ENCODE peak calls at places on chromosomes 12 and 14, in eight cellular contexts. Q is upper lobe of left lung; L is lung; R is cardiac muscle cell; K is dorsolateral prefrontal cortex; G is AG10803; C is CD4-positive, alpha-beta T cell; P is WERI-Rb-1. N is an unnamed sample.

GRCh38 chr12:83461326-83461985 is 774.8 kb downstream of the TMTC2 start:
- DNase-seq in Q (no peak), L (no peak), R (no peak), K (no peak), G (no peak), C (no peak), P (no peak), N (no peak)

GRCh38 chr14:50397461-50398196 is 948 bp upstream of the CDKL1 start:
- DNase-seq in Q (peak), L (no peak), R (no peak), K (peak), G (peak), C (no peak), P (no peak), N (no peak)

GRCh38 chr12:127334924-127335644 is 931.9 kb upstream of the TMEM132C start:
- DNase-seq in Q (no peak), L (no peak), R (no peak), K (no peak), G (no peak), C (no peak), P (no peak), N (no peak)

GRCh38 chr12:121576851-121577391 is 3.9 kb downstream of the KDM2B start:
- DNase-seq in Q (no peak), L (no peak), R (peak), K (no peak), G (peak), C (no peak), P (peak), N (no peak)

GRCh38 chr12:89181271-89181920 is 170.9 kb downstream of the DUSP6 start:
- DNase-seq in Q (no peak), L (no peak), R (peak), K (no peak), G (peak), C (no peak), P (no peak), N (no peak)

GRCh38 chr14:68897559-68898160 is 81.4 kb downstream of the ACTN1 start:
- DNase-seq in Q (no peak), L (no peak), R (no peak), K (no peak), G (no peak), C (no peak), P (no peak), N (peak)

GRCh38 chr12:3168775-3169221 is 91.6 kb downstream of the TSPAN9 start:
- DNase-seq in Q (no peak), L (no peak), R (peak), K (peak), G (peak), C (no peak), P (peak), N (no peak)

GRCh38 chr12:124713041-124713435 is 145.6 kb upstream of the NCOR2 start:
- DNase-seq in Q (peak), L (peak), R (peak), K (no peak), G (no peak), C (no peak), P (no peak), N (no peak)

GRCh38 chr14:36317650-36318049 is 2.8 kb downstream of the MBIP start:
- DNase-seq in Q (no peak), L (no peak), R (no peak), K (no peak), G (no peak), C (no peak), P (no peak), N (no peak)

GRCh38 chr12:6608592-6609311 is 1.6 kb upstream of the CHD4 start:
- DNase-seq in Q (no peak), L (no peak), R (peak), K (no peak), G (no peak), C (peak), P (peak), N (no peak)

GRCh38 chr14:58824106-58824505 is 186.3 kb downstream of the DACT1 start:
- DNase-seq in Q (no peak), L (no peak), R (no peak), K (no peak), G (peak), C (no peak), P (no peak), N (no peak)

GRCh38 chr12:123398177-123398916 is 14.4 kb downstream of the KMT5A start:
- DNase-seq in Q (no peak), L (peak), R (peak), K (no peak), G (peak), C (no peak), P (no peak), N (no peak)

GRCh38 chr14:55366271-55366670 is 45.4 kb downstream of the ATG14 start:
- DNase-seq in Q (no peak), L (no peak), R (no peak), K (no peak), G (peak), C (no peak), P (no peak), N (no peak)

GRCh38 chr12:6438345-6438744 is 6.4 kb upstream of the CD27 start:
- DNase-seq in Q (no peak), L (no peak), R (no peak), K (no peak), G (no peak), C (no peak), P (no peak), N (no peak)

GRCh38 chr14:64541261-64541970 is 875 bp downstream of the HSPA2 start:
- DNase-seq in Q (no peak), L (no peak), R (no peak), K (no peak), G (peak), C (no peak), P (no peak), N (no peak)

GRCh38 chr12:132194556-132194955 is 50.3 kb downstream of the NOC4L start:
- DNase-seq in Q (no peak), L (no peak), R (no peak), K (no peak), G (no peak), C (no peak), P (no peak), N (no peak)

GRCh38 chr14:105211758-105212089 is 30.6 kb upstream of the NUDT14 start:
- DNase-seq in Q (no peak), L (no peak), R (no peak), K (no peak), G (no peak), C (no peak), P (no peak), N (no peak)

GRCh38 chr14:64955297-64955696 is 12.8 kb upstream of the GPX2 start:
- DNase-seq in Q (no peak), L (no peak), R (no peak), K (no peak), G (no peak), C (no peak), P (no peak), N (no peak)

GRCh38 chr12:101127521-101128219 is 82.4 kb downstream of the SLC5A8 start:
- DNase-seq in Q (no peak), L (no peak), R (peak), K (no peak), G (peak), C (no peak), P (no peak), N (no peak)

GRCh38 chr14:71574976-71575375 is 357.3 kb upstream of the RGS6 start:
- DNase-seq in Q (no peak), L (no peak), R (peak), K (no peak), G (peak), C (no peak), P (no peak), N (no peak)

GRCh38 chr12:3614806-3615466 is 123.9 kb downstream of the PRMT8 start:
- DNase-seq in Q (no peak), L (no peak), R (no peak), K (peak), G (no peak), C (no peak), P (peak), N (no peak)

GRCh38 chr12:113537751-113538087 is 66.0 kb upstream of the LHX5 start:
- DNase-seq in Q (no peak), L (no peak), R (no peak), K (no peak), G (no peak), C (no peak), P (no peak), N (no peak)

GRCh38 chr14:105316968-105317498 is 2.5 kb downstream of the PACS2 start:
- DNase-seq in Q (no peak), L (no peak), R (no peak), K (no peak), G (peak), C (no peak), P (no peak), N (no peak)

GRCh38 chr12:13913371-13913770 is 68.0 kb downstream of the GRIN2B start:
- DNase-seq in Q (no peak), L (no peak), R (no peak), K (no peak), G (no peak), C (no peak), P (no peak), N (no peak)

GRCh38 chr14:66662374-66662773 is 154.4 kb downstream of the GPHN start:
- DNase-seq in Q (no peak), L (no peak), R (peak), K (no peak), G (no peak), C (no peak), P (no peak), N (no peak)

GRCh38 chr12:80041071-80041470 is 58.3 kb upstream of the OTOGL start:
- DNase-seq in Q (no peak), L (no peak), R (no peak), K (no peak), G (no peak), C (no peak), P (peak), N (no peak)

GRCh38 chr12:58491296-58491695 is 429.0 kb downstream of the LRIG3 start:
- DNase-seq in Q (no peak), L (no peak), R (no peak), K (no peak), G (peak), C (no peak), P (no peak), N (no peak)

GRCh38 chr14:68358978-68359861 is 433.6 kb downstream of the ZFP36L1 start:
- DNase-seq in Q (no peak), L (no peak), R (no peak), K (no peak), G (no peak), C (no peak), P (no peak), N (no peak)

GRCh38 chr14:92659765-92660561 is 88.5 kb downstream of the LGMN start:
- DNase-seq in Q (peak), L (peak), R (peak), K (no peak), G (peak), C (no peak), P (peak), N (no peak)

DNA sequence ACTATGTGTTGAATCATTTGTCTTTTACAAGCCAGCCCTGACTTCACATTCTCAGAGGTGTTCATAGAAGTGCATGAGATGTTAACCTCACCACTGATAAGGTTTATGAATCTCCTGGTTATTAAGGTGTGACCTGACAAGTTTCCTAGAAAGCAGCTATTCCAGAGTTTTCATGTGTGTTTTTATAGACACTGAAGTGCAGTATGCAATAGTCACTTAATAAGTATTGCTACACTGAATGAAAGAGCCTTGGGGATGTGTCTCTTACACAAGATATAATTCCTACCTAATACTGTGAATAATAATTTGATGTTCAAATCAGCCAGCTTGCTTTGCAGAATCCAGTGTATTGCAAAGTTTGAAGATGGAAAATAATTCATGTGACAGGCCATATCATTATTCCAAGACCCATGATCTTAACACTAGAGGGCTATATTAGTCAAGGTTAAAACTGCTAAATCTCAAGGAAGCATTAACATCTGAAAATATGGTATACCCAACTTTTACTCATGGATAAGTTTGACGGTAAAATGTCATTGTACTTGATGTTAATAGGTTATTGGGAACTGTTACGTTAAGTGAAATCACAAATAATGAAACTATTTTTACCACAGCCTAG is 13.0 kb downstream of the SLC25A3 start:
- DNase-seq in Q (no peak), L (no peak), R (peak), K (no peak), G (no peak), C (no peak), P (no peak), N (no peak)
- TF ChIP-seq CTCF in Q (no peak), L (no peak), R (peak), K (no peak), G (no peak), C (no peak), P (no peak), N (no peak)

GRCh38 chr12:17928708-17929366 is 161.2 kb downstream of the RERGL start:
- DNase-seq in Q (no peak), L (no peak), R (peak), K (no peak), G (peak), C (no peak), P (no peak), N (no peak)
- TF ChIP-seq CTCF in Q (no peak), L (no peak), R (no peak), K (no peak), G (peak), C (no peak), P (no peak), N (no peak)

GRCh38 chr14:31418440-31418839 is 1.9 kb downstream of the HEATR5A start:
- DNase-seq in Q (no peak), L (no peak), R (no peak), K (no peak), G (no peak), C (no peak), P (no peak), N (no peak)

GRCh38 chr14:31420013-31420318 is 384 bp downstream of the HEATR5A start:
- DNase-seq in Q (peak), L (peak), R (no peak), K (no peak), G (no peak), C (no peak), P (peak), N (peak)

GRCh38 chr14:31421200-31421599 is 850 bp upstream of the HEATR5A start:
- DNase-seq in Q (no peak), L (no peak), R (no peak), K (no peak), G (no peak), C (no peak), P (no peak), N (no peak)

GRCh38 chr14:31419179-31420012 is 954 bp downstream of the HEATR5A start:
- DNase-seq in Q (no peak), L (no peak), R (peak), K (no peak), G (peak), C (no peak), P (no peak), N (no peak)

DNA sequence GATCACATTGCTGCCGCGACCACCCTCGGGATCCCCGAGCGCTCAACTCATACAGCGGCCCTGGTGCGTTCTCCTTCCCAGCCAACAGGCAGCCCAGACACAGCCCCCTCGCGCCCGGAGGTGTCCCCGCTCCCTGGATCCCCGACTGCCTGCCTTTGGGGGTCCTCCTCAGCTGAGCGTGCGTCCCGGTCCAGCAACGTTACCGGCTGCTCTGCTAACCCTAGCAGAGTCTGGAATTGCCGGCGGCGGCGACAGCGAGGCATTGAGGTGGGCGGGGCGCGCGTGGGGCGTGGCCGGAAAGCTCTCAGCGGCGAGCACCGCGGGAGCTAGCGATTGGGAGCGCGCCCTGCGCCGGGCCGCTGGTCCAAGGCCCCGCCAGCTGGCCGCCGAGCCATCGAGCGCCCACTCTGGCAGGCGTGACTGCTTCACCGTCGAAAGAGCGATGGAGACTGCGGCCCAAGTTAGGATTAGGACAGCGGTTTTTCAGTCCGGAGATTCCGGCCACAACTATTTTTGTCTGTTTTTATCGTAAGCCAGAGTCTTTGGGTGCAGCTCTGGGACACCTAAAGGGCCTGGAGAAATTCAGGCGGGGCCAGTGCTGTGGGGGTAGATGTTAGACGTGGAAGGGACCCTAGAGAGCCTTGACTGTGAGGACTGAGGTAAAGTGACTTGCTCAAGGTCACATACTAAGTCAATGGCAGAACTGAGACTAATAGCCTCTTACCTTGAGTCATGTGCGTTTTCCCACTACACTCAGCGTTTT is at the start of gene HEATR5A:
- DNase-seq in Q (peak), L (peak), R (peak), K (peak), G (peak), C (peak), P (peak), N (peak)
- TF ChIP-seq CTCF in Q (peak), L (peak), R (peak), K (peak), G (peak), C (peak), P (peak), N (no peak)

GRCh38 chr12:105348142-105348541 is 17.7 kb downstream of the C12orf75 start:
- DNase-seq in Q (no peak), L (no peak), R (no peak), K (no peak), G (no peak), C (no peak), P (no peak), N (no peak)

GRCh38 chr12:105347486-105347885 is 17.0 kb downstream of the C12orf75 start:
- DNase-seq in Q (no peak), L (no peak), R (no peak), K (no peak), G (no peak), C (no peak), P (peak), N (no peak)

GRCh38 chr12:105352049-105352448 is 21.6 kb downstream of the C12orf75 start:
- DNase-seq in Q (no peak), L (no peak), R (no peak), K (no peak), G (no peak), C (no peak), P (no peak), N (no peak)

GRCh38 chr12:105351523-105351922 is 21.0 kb downstream of the C12orf75 start:
- DNase-seq in Q (no peak), L (no peak), R (no peak), K (no peak), G (no peak), C (no peak), P (no peak), N (no peak)

GRCh38 chr12:105348561-105348960 is 18.1 kb downstream of the C12orf75 start:
- DNase-seq in Q (no peak), L (no peak), R (no peak), K (no peak), G (no peak), C (no peak), P (no peak), N (no peak)
- TF ChIP-seq CTCF in Q (no peak), L (no peak), R (no peak), K (no peak), G (no peak), C (no peak), P (no peak), N (no peak)

DNA sequence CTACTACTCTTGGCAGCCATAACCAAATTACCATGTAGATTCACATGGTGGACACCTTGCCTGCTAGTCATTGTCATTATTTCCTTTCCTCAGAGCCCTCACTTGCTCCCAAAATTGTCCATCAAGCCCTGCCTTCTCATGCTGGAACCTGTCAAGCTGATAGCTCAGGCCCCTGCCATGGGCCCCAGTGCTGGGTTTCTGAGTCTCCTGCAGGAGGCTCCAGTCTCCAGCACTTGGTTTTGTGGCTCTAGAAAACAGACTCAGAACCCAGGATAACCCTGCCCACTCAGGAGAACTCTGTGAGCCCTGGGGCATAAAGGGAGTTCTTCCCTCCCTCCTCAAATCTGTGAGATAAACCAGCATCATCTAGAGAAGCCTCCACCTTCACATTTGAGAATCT is 10.8 kb downstream of the KRT71 start:
- DNase-seq in Q (no peak), L (no peak), R (no peak), K (no peak), G (no peak), C (no peak), P (no peak), N (no peak)
- TF ChIP-seq CTCF in Q (no peak), L (no peak), R (no peak), K (no peak), G (no peak), C (no peak), P (no peak), N (no peak)

DNA sequence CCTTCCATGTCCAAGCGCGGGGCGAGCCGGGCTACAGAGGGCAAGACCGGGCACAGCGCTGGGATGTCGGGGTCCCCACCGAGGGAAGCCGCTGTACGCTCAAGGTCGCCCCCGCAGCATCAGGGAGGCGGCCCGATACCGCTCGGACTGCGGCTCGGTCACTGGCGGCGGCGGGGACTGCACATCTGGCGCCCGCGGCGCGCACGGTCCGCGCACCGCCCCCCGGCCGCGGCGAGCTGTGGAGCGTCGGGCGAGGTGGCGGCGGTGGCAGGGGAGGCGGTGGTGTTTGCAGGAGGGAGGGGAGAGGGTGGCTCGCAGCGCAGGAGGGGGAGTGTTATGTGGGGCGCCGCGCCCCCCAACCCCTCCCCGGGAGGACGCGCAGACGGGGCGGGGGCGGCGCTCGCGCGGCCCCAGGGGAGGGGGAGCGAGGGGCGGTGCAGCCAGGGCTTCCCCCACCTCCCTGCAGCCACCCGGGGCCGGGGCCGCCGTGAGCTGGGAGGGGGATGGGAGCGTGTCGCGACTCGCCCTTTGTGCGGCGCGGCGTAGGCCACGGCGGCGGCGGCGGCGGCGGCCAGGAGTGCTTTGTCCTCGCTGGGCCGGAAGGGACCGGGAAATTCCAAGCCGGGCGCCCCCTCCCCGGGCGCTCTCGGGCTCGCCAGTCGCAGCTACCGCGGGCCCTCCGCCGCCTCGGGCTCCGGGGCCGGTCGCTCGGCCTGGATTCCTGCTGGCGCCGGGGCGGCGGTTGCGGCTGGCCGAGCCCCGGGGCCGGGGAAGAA is at the start of gene NUAK1:
- DNase-seq in Q (peak), L (peak), R (peak), K (peak), G (peak), C (no peak), P (peak), N (peak)
- TF ChIP-seq CTCF in Q (peak), L (no peak), R (no peak), K (no peak), G (no peak), C (no peak), P (no peak), N (no peak)

N was measured in natural killer cell.